ENCODE peak calls at places on chromosomes 7 and 10, in four cellular contexts. One of them, this sample, is unnamed.
A peak's percentile ranks its signal among the peaks of the same experiment; 100 is the strongest.

GRCh38 chr10:116627386-116627933 is 6.7 kb downstream of the PNLIPRP2 start:
- DNase-seq in HepG2: peak; percentile 7
- DNase-seq in H1: peak; percentile 31
- DNase-seq in GM12878: no peak
- DNase-seq in this sample: peak; percentile 92

GRCh38 chr10:124436191-124436638 is 13.6 kb downstream of the NKX1-2 start:
- DNase-seq in HepG2: peak; percentile 42
- DNase-seq in H1: no peak
- DNase-seq in GM12878: peak; percentile 47
- DNase-seq in this sample: no peak

GRCh38 chr10:104416851-104417250 is 63.2 kb downstream of the CFAP58 start:
- DNase-seq in HepG2: no peak
- DNase-seq in H1: no peak
- DNase-seq in GM12878: no peak
- DNase-seq in this sample: no peak

GRCh38 chr7:106140406-106141173 is 28.5 kb upstream of the SYPL1 start:
- DNase-seq in HepG2: no peak
- DNase-seq in H1: no peak
- DNase-seq in GM12878: no peak
- DNase-seq in this sample: no peak

GRCh38 chr10:130493446-130494198 is 357.4 kb downstream of the GLRX3 start:
- DNase-seq in HepG2: no peak
- DNase-seq in H1: no peak
- DNase-seq in GM12878: no peak
- DNase-seq in this sample: peak; percentile 48

GRCh38 chr10:88848499-88848898 is 3.1 kb downstream of the ANKRD22 start:
- DNase-seq in HepG2: no peak
- DNase-seq in H1: no peak
- DNase-seq in GM12878: no peak
- DNase-seq in this sample: no peak

GRCh38 chr7:133512560-133512959 is 259.7 kb downstream of the EXOC4 start:
- DNase-seq in HepG2: no peak
- DNase-seq in H1: no peak
- DNase-seq in GM12878: no peak
- DNase-seq in this sample: no peak

GRCh38 chr7:18866359-18867036 is 250.9 kb downstream of the TWIST1 start:
- DNase-seq in HepG2: no peak
- DNase-seq in H1: no peak
- DNase-seq in GM12878: peak; percentile 19
- DNase-seq in this sample: no peak

GRCh38 chr10:96618648-96619047 is 31.8 kb upstream of the TM9SF3 start:
- DNase-seq in HepG2: no peak
- DNase-seq in H1: no peak
- DNase-seq in GM12878: no peak
- DNase-seq in this sample: no peak

GRCh38 chr7:114548081-114548480 is 133.5 kb downstream of the FOXP2 start:
- DNase-seq in HepG2: no peak
- DNase-seq in H1: no peak
- DNase-seq in GM12878: no peak
- DNase-seq in this sample: no peak

GRCh38 chr7:31192996-31193395 is 140.9 kb downstream of the ADCYAP1R1 start:
- DNase-seq in HepG2: peak; percentile 35
- DNase-seq in H1: peak; percentile 76
- DNase-seq in GM12878: no peak
- DNase-seq in this sample: peak; percentile 89

GRCh38 chr7:50657341-50657873 is 92.2 kb upstream of the DDC start:
- DNase-seq in HepG2: no peak
- DNase-seq in H1: no peak
- DNase-seq in GM12878: no peak
- DNase-seq in this sample: no peak

GRCh38 chr7:134997214-134997885 is 11.0 kb downstream of the AGBL3 start:
- DNase-seq in HepG2: peak; percentile 98
- DNase-seq in H1: no peak
- DNase-seq in GM12878: no peak
- DNase-seq in this sample: no peak

GRCh38 chr7:128168667-128169210 is 72.3 kb upstream of the LEP start:
- DNase-seq in HepG2: no peak
- DNase-seq in H1: peak; percentile 51
- DNase-seq in GM12878: no peak
- DNase-seq in this sample: peak; percentile 49

GRCh38 chr10:47165711-47166404 is 134.1 kb upstream of the GDF10 start:
- DNase-seq in HepG2: no peak
- DNase-seq in H1: no peak
- DNase-seq in GM12878: no peak
- DNase-seq in this sample: no peak

GRCh38 chr7:129781128-129781855 is 169.8 kb downstream of the NRF1 start:
- DNase-seq in HepG2: no peak
- DNase-seq in H1: no peak
- DNase-seq in GM12878: no peak
- DNase-seq in this sample: peak; percentile 75

GRCh38 chr7:40986351-40986873 is 716.5 kb downstream of the INHBA start:
- DNase-seq in HepG2: no peak
- DNase-seq in H1: no peak
- DNase-seq in GM12878: no peak
- DNase-seq in this sample: no peak

GRCh38 chr7:5550831-5551230 is 127.2 kb upstream of the TNRC18 start:
- DNase-seq in HepG2: no peak
- DNase-seq in H1: no peak
- DNase-seq in GM12878: no peak
- DNase-seq in this sample: peak; percentile 27

GRCh38 chr7:28855538-28856217 is 102.5 kb downstream of the TRIL start:
- DNase-seq in HepG2: peak; percentile 70
- DNase-seq in H1: no peak
- DNase-seq in GM12878: no peak
- DNase-seq in this sample: no peak

GRCh38 chr7:155943251-155943899 is 131.1 kb upstream of the SHH start:
- DNase-seq in HepG2: no peak
- DNase-seq in H1: no peak
- DNase-seq in GM12878: no peak
- DNase-seq in this sample: no peak

GRCh38 chr10:107686095-107686494 is 521.6 kb upstream of the SORCS1 start:
- DNase-seq in HepG2: no peak
- DNase-seq in H1: no peak
- DNase-seq in GM12878: no peak
- DNase-seq in this sample: no peak

GRCh38 chr10:122853665-122854313 is 8.1 kb upstream of the CUZD1 start:
- DNase-seq in HepG2: no peak
- DNase-seq in H1: no peak
- DNase-seq in GM12878: no peak
- DNase-seq in this sample: no peak

GRCh38 chr10:5684971-5685763 is 529 bp downstream of the TASOR2 start:
- DNase-seq in HepG2: peak; percentile 53
- DNase-seq in H1: no peak
- DNase-seq in GM12878: peak; percentile 26
- DNase-seq in this sample: peak; percentile 54
- TF ChIP-seq JUND in HepG2: no peak
- TF ChIP-seq JUND in H1: no peak
- TF ChIP-seq JUND in GM12878: no peak
- TF ChIP-seq JUND in this sample: no peak

DNA sequence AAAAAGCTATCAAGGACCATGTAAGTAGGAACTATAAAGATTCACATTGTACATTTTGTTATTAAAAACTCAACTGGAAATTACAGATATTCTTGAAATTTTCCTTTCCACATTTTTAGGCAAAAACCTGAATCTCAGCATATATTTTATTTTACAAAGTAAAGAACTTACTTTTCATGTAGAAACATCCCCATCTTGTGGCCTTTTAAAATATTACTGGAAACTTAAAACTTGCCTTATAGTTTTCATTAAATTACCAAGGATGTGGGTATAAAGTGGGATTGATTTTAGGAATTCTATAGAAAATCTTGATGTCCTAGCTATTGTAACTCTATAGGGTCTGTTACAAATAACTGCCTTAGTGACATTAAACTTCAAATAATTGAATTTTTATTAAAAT is 10.6 kb downstream of the DBF4 start:
- DNase-seq in HepG2: peak; percentile 20
- DNase-seq in H1: no peak
- DNase-seq in GM12878: no peak
- DNase-seq in this sample: peak; percentile 17
- TF ChIP-seq TCF12 in HepG2: no peak
- TF ChIP-seq TCF12 in H1: no peak
- TF ChIP-seq TCF12 in GM12878: no peak
- TF ChIP-seq TCF12 in this sample: no peak

GRCh38 chr7:120725376-120726039 is 132.4 kb downstream of the TSPAN12 start:
- DNase-seq in HepG2: peak; percentile 16
- DNase-seq in H1: no peak
- DNase-seq in GM12878: no peak
- DNase-seq in this sample: peak; percentile 22
- TF ChIP-seq GABPA in HepG2: no peak
- TF ChIP-seq GABPA in H1: no peak
- TF ChIP-seq GABPA in GM12878: no peak
- TF ChIP-seq GABPA in this sample: no peak

GRCh38 chr7:113087278-113087998 is 811 bp upstream of the GPR85 start:
- DNase-seq in HepG2: peak; percentile 1
- DNase-seq in H1: no peak
- DNase-seq in GM12878: no peak
- DNase-seq in this sample: peak; percentile 84

GRCh38 chr7:113086928-113087277 is 276 bp upstream of the GPR85 start:
- DNase-seq in HepG2: no peak
- DNase-seq in H1: no peak
- DNase-seq in GM12878: no peak
- DNase-seq in this sample: no peak

GRCh38 chr7:113085781-113086390 is 741 bp downstream of the GPR85 start:
- DNase-seq in HepG2: no peak
- DNase-seq in H1: no peak
- DNase-seq in GM12878: no peak
- DNase-seq in this sample: peak; percentile 38

GRCh38 chr7:113084499-113085172 is 2.0 kb downstream of the GPR85 start:
- DNase-seq in HepG2: no peak
- DNase-seq in H1: no peak
- DNase-seq in GM12878: no peak
- DNase-seq in this sample: no peak

DNA sequence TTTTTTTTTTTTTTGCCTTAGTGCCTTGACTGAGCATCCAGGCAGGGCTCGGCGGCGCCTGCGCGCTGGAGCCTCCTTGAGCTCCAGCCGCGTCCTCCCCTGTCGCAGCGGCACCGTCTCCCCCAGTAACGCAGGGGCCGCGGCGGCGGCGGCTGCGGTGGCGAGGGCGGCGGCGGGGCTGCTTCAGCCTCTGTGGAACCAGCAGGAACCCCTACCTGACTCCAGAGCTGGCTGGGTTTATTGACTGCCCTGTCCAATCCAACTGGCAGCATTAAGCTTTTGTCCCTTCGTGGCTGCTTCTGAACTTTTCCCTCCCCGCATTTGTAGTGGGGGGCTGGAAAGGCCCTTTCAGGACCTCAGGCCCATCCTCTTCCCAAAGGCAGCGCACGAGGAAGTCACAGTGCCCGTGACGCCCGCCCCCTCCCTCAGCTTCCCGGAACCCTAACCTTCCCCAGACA is at the start of gene GPR85:
- DNase-seq in HepG2: no peak
- DNase-seq in H1: peak; percentile 29
- DNase-seq in GM12878: no peak
- DNase-seq in this sample: peak; percentile 92
- TF ChIP-seq JUND in HepG2: no peak
- TF ChIP-seq JUND in H1: no peak
- TF ChIP-seq JUND in GM12878: no peak
- TF ChIP-seq JUND in this sample: no peak

GRCh38 chr10:49108656-49109055 is 6.7 kb downstream of the VSTM4 start:
- DNase-seq in HepG2: no peak
- DNase-seq in H1: no peak
- DNase-seq in GM12878: no peak
- DNase-seq in this sample: no peak

GRCh38 chr10:49106451-49106850 is 8.9 kb downstream of the VSTM4 start:
- DNase-seq in HepG2: no peak
- DNase-seq in H1: no peak
- DNase-seq in GM12878: no peak
- DNase-seq in this sample: no peak

GRCh38 chr10:49109669-49110335 is 5.5 kb downstream of the VSTM4 start:
- DNase-seq in HepG2: no peak
- DNase-seq in H1: no peak
- DNase-seq in GM12878: no peak
- DNase-seq in this sample: peak; percentile 77

GRCh38 chr10:49107111-49107889 is 8.0 kb downstream of the VSTM4 start:
- DNase-seq in HepG2: no peak
- DNase-seq in H1: no peak
- DNase-seq in GM12878: no peak
- DNase-seq in this sample: no peak

DNA sequence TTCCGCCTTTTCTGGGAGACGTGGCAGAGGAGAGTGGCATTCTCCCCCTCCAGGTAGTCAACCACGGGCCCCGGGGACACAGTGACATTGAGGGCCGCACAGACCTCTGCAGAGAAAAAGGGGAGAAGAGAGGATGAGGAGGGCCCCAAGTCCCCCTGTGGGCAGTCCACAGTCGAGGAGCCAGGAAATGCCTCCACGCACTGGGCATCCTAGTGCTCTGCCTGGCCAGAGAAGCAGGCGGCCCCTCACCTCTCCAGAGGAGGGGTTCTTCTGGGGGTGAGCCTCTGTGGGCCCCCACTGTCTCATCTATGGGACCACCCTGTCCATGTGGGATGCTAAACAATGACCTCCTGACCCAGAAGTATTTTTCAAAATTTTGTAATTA is 7.4 kb downstream of the VSTM4 start:
- DNase-seq in HepG2: no peak
- DNase-seq in H1: no peak
- DNase-seq in GM12878: no peak
- DNase-seq in this sample: no peak
- TF ChIP-seq TCF12 in HepG2: no peak
- TF ChIP-seq TCF12 in H1: no peak
- TF ChIP-seq TCF12 in GM12878: no peak
- TF ChIP-seq TCF12 in this sample: no peak